ENCODE peak calls at places on chromosomes 1 and 21, in ten cellular contexts. F, B, N, U, X, W, T, G, D and A are unnamed samples.

GRCh38 chr1:212608956-212609700 is 567 bp downstream of the ATF3 start:
- DNase-seq in N (peak; percentile 35), U (no peak), F (peak; percentile 66), W (no peak), T (peak; percentile 72), D (peak; percentile 77), B (no peak), G (peak; percentile 65), X (peak; percentile 54), A (peak; percentile 10)

GRCh38 chr1:8472668-8473067 is 154.8 kb downstream of the SLC45A1 start:
- DNase-seq in W (no peak), U (no peak), N (no peak), T (no peak), F (peak; percentile 49), X (no peak), B (no peak), G (no peak), D (no peak), A (no peak)

GRCh38 chr1:155977607-155978324 is 581 bp downstream of the ARHGEF2 start:
- DNase-seq in N (peak; percentile 59), G (no peak), U (peak; percentile 62), F (peak; percentile 58), W (no peak), X (peak; percentile 62), T (peak; percentile 76), B (no peak), D (peak; percentile 82), A (no peak)

GRCh38 chr1:230382060-230382491 is 44.1 kb downstream of the PGBD5 start:
- DNase-seq in B (no peak), G (peak; percentile 29), T (no peak), N (no peak), F (no peak), X (peak; percentile 62), W (no peak), U (peak; percentile 93), D (no peak), A (no peak)

GRCh38 chr21:43321111-43321510 is 105.8 kb downstream of the SIK1 start:
- DNase-seq in U (no peak), T (peak; percentile 27), F (no peak), G (no peak), B (no peak), X (no peak), W (no peak), N (no peak), D (no peak), A (no peak)

GRCh38 chr1:215529111-215529510 is 38.0 kb upstream of the KCTD3 start:
- DNase-seq in F (no peak), N (no peak), X (no peak), W (no peak), D (no peak), B (no peak), T (peak; percentile 68), U (no peak), G (no peak), A (no peak)

GRCh38 chr1:158046726-158047510 is 53.5 kb downstream of the KIRREL1 start:
- DNase-seq in F (no peak), D (no peak), U (no peak), X (no peak), N (no peak), B (no peak), T (no peak), W (no peak), G (no peak), A (no peak)

GRCh38 chr1:150619576-150620509 is 9.6 kb downstream of the ENSA start:
- DNase-seq in B (peak; percentile 61), X (peak; percentile 20), T (peak; percentile 91), F (no peak), W (peak; percentile 42), G (no peak), N (no peak), U (peak; percentile 30), D (no peak), A (no peak)

GRCh38 chr1:200305806-200306205 is 104.0 kb downstream of the ZNF281 start:
- DNase-seq in D (no peak), W (no peak), F (no peak), B (no peak), X (no peak), U (no peak), N (no peak), T (no peak), G (no peak), A (no peak)

GRCh38 chr1:229661022-229661877 is 35.2 kb downstream of the URB2 start:
- DNase-seq in W (peak; percentile 78), T (peak; percentile 85), D (peak; percentile 81), B (peak; percentile 21), F (peak; percentile 85), U (peak; percentile 87), G (peak; percentile 91), N (peak; percentile 41), X (peak; percentile 91), A (peak; percentile 45)